ENCODE peak calls at places on chromosomes 1 and 21, in eight cellular contexts. One of them, this sample, is unnamed.

GRCh38 chr1:32100359-32100758 is 7.5 kb upstream of the KPNA6 start:
- DNase-seq in GM23338: no peak
- DNase-seq in K562: peak; percentile 30
- DNase-seq in SK-N-SH: no peak
- DNase-seq in A549: no peak
- DNase-seq in GM12878: no peak
- DNase-seq in Panc1: no peak
- DNase-seq in HepG2: no peak
- DNase-seq in this sample: no peak

GRCh38 chr1:168227620-168228019 is 1.8 kb downstream of the SFT2D2 start:
- DNase-seq in Panc1: no peak
- DNase-seq in GM23338: no peak
- DNase-seq in SK-N-SH: no peak
- DNase-seq in K562: peak; percentile 27
- DNase-seq in HepG2: no peak
- DNase-seq in A549: no peak
- DNase-seq in GM12878: no peak
- DNase-seq in this sample: no peak

GRCh38 chr1:103527331-103527730 is 1.8 kb downstream of the RNPC3 start:
- DNase-seq in GM12878: no peak
- DNase-seq in K562: no peak
- DNase-seq in SK-N-SH: no peak
- DNase-seq in Panc1: no peak
- DNase-seq in GM23338: no peak
- DNase-seq in A549: no peak
- DNase-seq in HepG2: no peak
- DNase-seq in this sample: no peak

GRCh38 chr21:46500224-46500861 is 41.7 kb downstream of the DIP2A start:
- DNase-seq in GM12878: no peak
- DNase-seq in Panc1: no peak
- DNase-seq in HepG2: peak; percentile 12
- DNase-seq in SK-N-SH: no peak
- DNase-seq in K562: peak; percentile 61
- DNase-seq in GM23338: no peak
- DNase-seq in A549: peak; percentile 30
- DNase-seq in this sample: no peak

GRCh38 chr21:34625194-34625593 is 10.3 kb upstream of the RCAN1 start:
- DNase-seq in HepG2: no peak
- DNase-seq in K562: no peak
- DNase-seq in GM12878: no peak
- DNase-seq in A549: no peak
- DNase-seq in SK-N-SH: no peak
- DNase-seq in GM23338: no peak
- DNase-seq in Panc1: no peak
- DNase-seq in this sample: no peak

GRCh38 chr1:235229868-235230267 is 68.8 kb upstream of the RBM34 start:
- DNase-seq in HepG2: no peak
- DNase-seq in A549: no peak
- DNase-seq in GM23338: no peak
- DNase-seq in Panc1: no peak
- DNase-seq in GM12878: no peak
- DNase-seq in SK-N-SH: no peak
- DNase-seq in K562: no peak
- DNase-seq in this sample: no peak

GRCh38 chr1:2603521-2604155 is 17.1 kb downstream of the PRXL2B start:
- DNase-seq in GM23338: no peak
- DNase-seq in A549: no peak
- DNase-seq in SK-N-SH: peak; percentile 21
- DNase-seq in Panc1: no peak
- DNase-seq in K562: no peak
- DNase-seq in GM12878: no peak
- DNase-seq in HepG2: no peak
- DNase-seq in this sample: no peak

GRCh38 chr1:32977546-32978087 is 13.0 kb upstream of the RNF19B start:
- DNase-seq in K562: no peak
- DNase-seq in HepG2: no peak
- DNase-seq in GM12878: no peak
- DNase-seq in Panc1: no peak
- DNase-seq in A549: no peak
- DNase-seq in SK-N-SH: no peak
- DNase-seq in GM23338: no peak
- DNase-seq in this sample: no peak

GRCh38 chr1:219427989-219428388 is 184.9 kb downstream of the ZC3H11B start:
- DNase-seq in Panc1: no peak
- DNase-seq in K562: no peak
- DNase-seq in SK-N-SH: no peak
- DNase-seq in GM12878: no peak
- DNase-seq in A549: no peak
- DNase-seq in GM23338: no peak
- DNase-seq in HepG2: no peak
- DNase-seq in this sample: no peak

GRCh38 chr1:94319319-94320180 is 82.2 kb upstream of the ARHGAP29 start:
- DNase-seq in A549: no peak
- DNase-seq in GM12878: no peak
- DNase-seq in GM23338: no peak
- DNase-seq in HepG2: no peak
- DNase-seq in Panc1: no peak
- DNase-seq in K562: no peak
- DNase-seq in SK-N-SH: no peak
- DNase-seq in this sample: no peak

GRCh38 chr1:90472775-90473174 is 244.3 kb downstream of the BARHL2 start:
- DNase-seq in Panc1: no peak
- DNase-seq in A549: no peak
- DNase-seq in GM23338: no peak
- DNase-seq in K562: no peak
- DNase-seq in SK-N-SH: no peak
- DNase-seq in HepG2: no peak
- DNase-seq in GM12878: no peak
- DNase-seq in this sample: no peak

GRCh38 chr1:2382621-2383361 is 8.6 kb downstream of the MORN1 start:
- DNase-seq in GM12878: no peak
- DNase-seq in K562: peak; percentile 73
- DNase-seq in HepG2: peak; percentile 36
- DNase-seq in SK-N-SH: peak; percentile 87
- DNase-seq in Panc1: no peak
- DNase-seq in GM23338: peak; percentile 83
- DNase-seq in A549: peak; percentile 70
- DNase-seq in this sample: peak; percentile 26

GRCh38 chr1:52296345-52296744 is 69.7 kb downstream of the CC2D1B start:
- DNase-seq in GM23338: peak; percentile 69
- DNase-seq in GM12878: peak; percentile 7
- DNase-seq in Panc1: peak; percentile 35
- DNase-seq in SK-N-SH: peak; percentile 60
- DNase-seq in K562: peak; percentile 73
- DNase-seq in HepG2: peak; percentile 66
- DNase-seq in A549: peak; percentile 36
- DNase-seq in this sample: peak; percentile 31

GRCh38 chr1:6001992-6002576 is 9.9 kb upstream of the NPHP4 start:
- DNase-seq in Panc1: no peak
- DNase-seq in GM23338: no peak
- DNase-seq in A549: no peak
- DNase-seq in GM12878: no peak
- DNase-seq in K562: no peak
- DNase-seq in HepG2: no peak
- DNase-seq in SK-N-SH: peak; percentile 84
- DNase-seq in this sample: no peak

GRCh38 chr1:48249868-48250267 is 27.4 kb downstream of the SLC5A9 start:
- DNase-seq in K562: no peak
- DNase-seq in GM23338: peak; percentile 44
- DNase-seq in Panc1: no peak
- DNase-seq in GM12878: no peak
- DNase-seq in HepG2: no peak
- DNase-seq in SK-N-SH: no peak
- DNase-seq in A549: no peak
- DNase-seq in this sample: no peak

DNA sequence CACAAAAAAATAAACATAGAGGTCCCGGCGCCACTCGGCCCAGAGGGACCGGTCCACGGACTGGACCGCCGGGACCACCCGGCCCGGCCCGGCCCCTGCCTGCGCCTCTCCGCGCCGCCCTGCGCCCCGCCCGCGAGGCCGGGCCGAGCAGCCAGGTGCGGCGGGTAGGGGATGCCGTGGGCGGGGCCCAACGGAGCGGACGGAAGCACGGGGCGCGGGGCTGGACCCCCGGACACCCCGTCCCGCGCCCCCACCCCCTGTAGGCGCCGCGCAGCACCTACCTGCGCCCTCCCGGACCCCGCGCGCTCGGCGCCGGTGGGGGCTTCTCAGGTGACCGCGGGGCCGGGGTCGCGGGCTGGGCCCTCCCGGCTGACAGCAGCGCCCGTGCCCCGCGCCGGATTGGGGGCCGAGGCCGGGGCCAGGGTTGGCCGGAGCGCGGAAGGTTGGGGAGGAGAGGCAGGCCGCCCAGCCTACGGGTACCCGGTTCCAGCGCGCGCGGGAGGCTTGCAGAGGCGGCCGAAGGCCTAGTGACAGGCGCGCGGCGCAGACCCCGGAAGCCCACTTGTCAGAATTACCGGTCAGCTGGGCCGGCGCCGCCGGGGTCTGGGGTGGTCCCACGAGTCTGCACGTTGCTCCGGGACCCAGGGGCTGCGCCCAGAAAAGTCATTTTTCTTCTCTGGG is 351.9 kb upstream of the CAMK1G start:
- DNase-seq in SK-N-SH: no peak
- DNase-seq in GM23338: peak; percentile 52
- DNase-seq in GM12878: no peak
- DNase-seq in A549: no peak
- DNase-seq in HepG2: no peak
- DNase-seq in K562: no peak
- DNase-seq in Panc1: no peak
- DNase-seq in this sample: no peak
- TF ChIP-seq REST in SK-N-SH: no peak
- TF ChIP-seq REST in GM23338: no peak
- TF ChIP-seq REST in GM12878: no peak
- TF ChIP-seq REST in A549: no peak
- TF ChIP-seq REST in HepG2: no peak
- TF ChIP-seq REST in K562: no peak
- TF ChIP-seq REST in Panc1: no peak
- TF ChIP-seq REST in this sample: no peak

GRCh38 chr1:27669876-27670275 is 2.1 kb downstream of the IFI6 start:
- DNase-seq in GM23338: no peak
- DNase-seq in HepG2: no peak
- DNase-seq in A549: no peak
- DNase-seq in GM12878: no peak
- DNase-seq in K562: no peak
- DNase-seq in Panc1: no peak
- DNase-seq in SK-N-SH: no peak
- DNase-seq in this sample: no peak

GRCh38 chr1:27676410-27676809 is 4.4 kb upstream of the IFI6 start:
- DNase-seq in GM23338: no peak
- DNase-seq in Panc1: no peak
- DNase-seq in K562: no peak
- DNase-seq in GM12878: no peak
- DNase-seq in HepG2: no peak
- DNase-seq in SK-N-SH: no peak
- DNase-seq in A549: no peak
- DNase-seq in this sample: no peak

GRCh38 chr1:27668808-27669723 is 2.9 kb downstream of the IFI6 start:
- DNase-seq in GM12878: no peak
- DNase-seq in SK-N-SH: peak; percentile 85
- DNase-seq in K562: peak; percentile 83
- DNase-seq in Panc1: no peak
- DNase-seq in A549: peak; percentile 55
- DNase-seq in GM23338: peak; percentile 79
- DNase-seq in HepG2: no peak
- DNase-seq in this sample: no peak

GRCh38 chr1:27671964-27672749 is at the start of gene IFI6:
- DNase-seq in HepG2: peak; percentile 96
- DNase-seq in GM12878: peak; percentile 86
- DNase-seq in A549: peak; percentile 88
- DNase-seq in Panc1: peak; percentile 85
- DNase-seq in GM23338: peak; percentile 89
- DNase-seq in SK-N-SH: peak; percentile 91
- DNase-seq in K562: peak; percentile 97
- DNase-seq in this sample: peak; percentile 79

DNA sequence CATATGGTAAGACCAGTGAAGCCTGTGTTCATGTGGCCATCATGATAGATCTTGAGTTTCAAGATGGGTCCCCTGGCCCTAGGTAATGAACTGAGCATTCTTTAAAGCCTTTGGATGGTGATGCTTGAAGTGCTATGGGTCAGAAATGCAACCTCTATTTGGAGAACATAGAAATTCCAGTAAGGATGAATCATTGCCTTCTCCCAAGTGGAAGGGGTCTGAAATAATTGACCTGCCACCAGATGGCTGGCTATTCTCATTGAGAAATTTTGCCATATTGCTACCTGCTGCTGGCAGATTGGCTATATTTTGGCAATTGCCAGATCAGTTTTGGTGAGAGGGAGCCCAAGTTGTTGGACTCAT is 739 bp upstream of the IFI6 start:
- DNase-seq in GM12878: no peak
- DNase-seq in A549: no peak
- DNase-seq in Panc1: no peak
- DNase-seq in HepG2: no peak
- DNase-seq in K562: no peak
- DNase-seq in SK-N-SH: no peak
- DNase-seq in GM23338: no peak
- DNase-seq in this sample: no peak
- H3K4me1 ChIP-seq in GM12878: peaks cover 9% of the 10 kb centered on the region
- H3K4me1 ChIP-seq in A549: peaks cover 22% of the 10 kb centered on the region
- H3K4me1 ChIP-seq in Panc1: peaks cover 7% of the 10 kb centered on the region
- H3K4me1 ChIP-seq in HepG2: peaks cover 40% of the 10 kb centered on the region
- H3K4me1 ChIP-seq in K562: peaks cover 19% of the 10 kb centered on the region
- H3K4me1 ChIP-seq in SK-N-SH: peaks cover 20% of the 10 kb centered on the region
- H3K4me1 ChIP-seq in GM23338: no peaks in the 10 kb centered on the region
- H3K4me1 ChIP-seq in this sample: peaks cover 40% of the 10 kb centered on the region

DNA sequence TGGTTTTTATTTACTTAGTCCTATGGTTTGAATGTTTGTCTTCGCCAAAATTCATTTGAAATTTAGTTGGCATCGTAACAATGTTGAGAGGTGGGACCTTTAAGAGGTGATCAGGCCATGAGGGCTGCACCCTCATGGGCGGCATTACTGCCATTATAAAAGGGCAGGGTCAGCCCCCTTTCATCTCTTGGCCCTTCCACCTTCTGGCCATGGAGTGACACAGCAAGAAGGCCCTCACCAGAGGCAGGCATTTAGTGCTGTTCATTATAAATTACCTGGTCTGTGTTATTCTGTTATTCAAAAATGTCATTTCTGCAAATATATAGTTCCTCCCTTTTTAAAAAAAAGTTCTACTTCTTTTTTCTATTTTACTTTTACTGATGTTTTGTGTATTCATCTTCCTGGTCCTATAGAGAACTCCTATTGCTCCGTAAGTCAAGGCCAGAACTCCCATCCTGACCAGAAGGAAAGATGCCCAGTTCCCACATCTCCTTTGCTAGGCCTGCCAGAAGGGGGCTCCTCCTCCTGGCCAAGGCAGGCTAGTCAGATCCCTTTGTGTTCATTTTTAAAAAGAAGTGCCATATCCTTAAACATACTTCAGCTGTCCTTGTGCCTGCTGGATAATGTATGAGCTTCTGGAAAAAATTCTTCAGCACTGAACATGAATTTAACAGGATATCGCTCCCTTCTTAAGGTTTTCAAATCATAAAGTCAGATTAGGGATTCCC is 10.0 kb upstream of the LBR start:
- DNase-seq in K562: peak; percentile 47
- DNase-seq in GM12878: no peak
- DNase-seq in GM23338: peak; percentile 61
- DNase-seq in A549: no peak
- DNase-seq in SK-N-SH: no peak
- DNase-seq in HepG2: no peak
- DNase-seq in Panc1: no peak
- DNase-seq in this sample: peak; percentile 28
- TF ChIP-seq REST in K562: no peak
- TF ChIP-seq REST in GM12878: no peak
- TF ChIP-seq REST in GM23338: no peak
- TF ChIP-seq REST in A549: no peak
- TF ChIP-seq REST in SK-N-SH: no peak
- TF ChIP-seq REST in HepG2: no peak
- TF ChIP-seq REST in Panc1: no peak
- TF ChIP-seq REST in this sample: no peak

GRCh38 chr1:54289061-54289938 is 89.3 kb downstream of the MRPL37 start:
- DNase-seq in K562: no peak
- DNase-seq in Panc1: no peak
- DNase-seq in A549: no peak
- DNase-seq in GM23338: no peak
- DNase-seq in HepG2: no peak
- DNase-seq in SK-N-SH: no peak
- DNase-seq in GM12878: no peak
- DNase-seq in this sample: no peak
- H3K4me1 ChIP-seq in K562: peaks cover 53% of the 10 kb centered on the region
- H3K4me1 ChIP-seq in Panc1: peaks cover 3% of the 10 kb centered on the region
- H3K4me1 ChIP-seq in A549: peaks cover 16% of the 10 kb centered on the region
- H3K4me1 ChIP-seq in GM23338: peaks cover 75% of the 10 kb centered on the region
- H3K4me1 ChIP-seq in HepG2: peaks cover 40% of the 10 kb centered on the region
- H3K4me1 ChIP-seq in SK-N-SH: peaks cover 74% of the 10 kb centered on the region
- H3K4me1 ChIP-seq in GM12878: peaks cover 8% of the 10 kb centered on the region
- H3K4me1 ChIP-seq in this sample: peaks cover 11% of the 10 kb centered on the region

This sample was measured in HCT116.